ENCODE peak calls at places on chromosomes 2 and 18, in seven cellular contexts. H is chondrocyte, O is Calu3, R is AG04449, C is A549, J is cardiac muscle cell, F is choroid plexus epithelial cell. M is an unnamed sample.

GRCh38 chr2:47198985-47199451 is 43.9 kb upstream of the STPG4 start:
- DNase-seq in J (no peak), C (no peak), F (peak), H (no peak), R (peak), O (no peak), M (no peak)

GRCh38 chr2:226489765-226490164 is 309.9 kb downstream of the IRS1 start:
- DNase-seq in R (peak), J (no peak), F (peak), H (no peak), C (peak), O (no peak), M (peak)

GRCh38 chr18:2920027-2920426 is 73.2 kb downstream of the EMILIN2 start:
- DNase-seq in O (no peak), R (no peak), H (no peak), C (no peak), J (no peak), F (no peak), M (no peak)

GRCh38 chr18:57434536-57435494 is at the start of gene ONECUT2:
- DNase-seq in F (peak), C (peak), H (peak), J (peak), O (peak), R (peak), M (peak)

GRCh38 chr2:177254433-177255226 is 9.9 kb downstream of the NFE2L2 start:
- DNase-seq in R (no peak), F (peak), C (no peak), O (peak), H (no peak), J (peak), M (no peak)

GRCh38 chr18:79581911-79582310 is 97.7 kb upstream of the CTDP1 start:
- DNase-seq in C (no peak), J (no peak), F (no peak), H (peak), O (no peak), R (no peak), M (no peak)

GRCh38 chr18:41594582-41594981 is 360.5 kb upstream of the PIK3C3 start:
- DNase-seq in H (no peak), C (no peak), J (no peak), O (no peak), R (no peak), F (no peak), M (no peak)

GRCh38 chr2:232776435-232776834 is at the start of gene KCNJ13:
- DNase-seq in R (no peak), F (peak), O (peak), C (no peak), J (no peak), H (no peak), M (no peak)

GRCh38 chr18:66511810-66512209 is 92.1 kb downstream of the CDH19 start:
- DNase-seq in H (no peak), R (no peak), F (peak), C (no peak), O (peak), J (no peak), M (no peak)

GRCh38 chr2:191501390-191502168 is 176.4 kb upstream of the NABP1 start:
- DNase-seq in J (peak), F (peak), C (peak), H (no peak), O (no peak), R (no peak), M (no peak)

GRCh38 chr18:48065601-48065995 is 135.1 kb upstream of the SMAD2 start:
- DNase-seq in O (no peak), C (no peak), J (no peak), F (no peak), R (no peak), H (no peak), M (no peak)

GRCh38 chr18:68623342-68623741 is 91.6 kb downstream of the TMX3 start:
- DNase-seq in R (peak), J (peak), C (peak), O (peak), F (peak), H (no peak), M (peak)

GRCh38 chr18:56574827-56575226 is 63.6 kb downstream of the TXNL1 start:
- DNase-seq in O (no peak), J (no peak), H (no peak), F (peak), C (no peak), R (no peak), M (no peak)

GRCh38 chr18:45752681-45753080 is 28.7 kb downstream of the SLC14A1 start:
- DNase-seq in C (no peak), H (no peak), R (no peak), O (no peak), F (no peak), J (no peak), M (no peak)

GRCh38 chr2:48940606-48941005 is 185.1 kb upstream of the LHCGR start:
- DNase-seq in H (no peak), O (no peak), F (peak), R (no peak), C (no peak), J (no peak), M (no peak)

GRCh38 chr18:79241755-79242154 is 154.0 kb upstream of the NFATC1 start:
- DNase-seq in F (no peak), C (no peak), J (peak), H (no peak), O (no peak), R (no peak), M (no peak)

GRCh38 chr2:196166876-196167275 is 4.5 kb downstream of the STK17B start:
- DNase-seq in F (peak), J (no peak), H (no peak), O (no peak), R (peak), C (no peak), M (no peak)

GRCh38 chr2:175010848-175011254 is 5.7 kb upstream of the CHN1 start:
- DNase-seq in H (no peak), F (no peak), C (no peak), R (no peak), O (no peak), J (peak), M (no peak)

GRCh38 chr2:20624156-20624883 is 26.6 kb downstream of the HS1BP3 start:
- DNase-seq in R (no peak), J (no peak), O (no peak), F (no peak), H (peak), C (no peak), M (no peak)

GRCh38 chr2:72153924-72154323 is 6.3 kb upstream of the CYP26B1 start:
- DNase-seq in H (no peak), C (no peak), O (no peak), R (no peak), J (no peak), F (no peak), M (no peak)

GRCh38 chr2:170177950-170178781 is at the start of gene MYO3B:
- DNase-seq in R (no peak), O (no peak), C (no peak), H (no peak), J (no peak), F (peak), M (no peak)

GRCh38 chr2:156800781-156801366 is 364.7 kb downstream of the GPD2 start:
- DNase-seq in O (no peak), C (no peak), H (no peak), J (no peak), F (peak), R (no peak), M (no peak)

GRCh38 chr2:98537390-98537972 is 70.8 kb downstream of the COA5 start:
- DNase-seq in C (no peak), J (no peak), R (no peak), F (no peak), H (no peak), O (no peak), M (no peak)

GRCh38 chr2:29293830-29294438 is 178.7 kb downstream of the CLIP4 start:
- DNase-seq in J (peak), R (no peak), C (peak), O (peak), H (no peak), F (peak), M (peak)

GRCh38 chr18:73944715-73945114 is 202.9 kb downstream of the FBXO15 start:
- DNase-seq in R (no peak), C (no peak), J (no peak), O (no peak), F (no peak), H (no peak), M (no peak)

GRCh38 chr2:85134255-85135065 is 1.3 kb downstream of the TCF7L1 start:
- DNase-seq in O (no peak), J (peak), C (no peak), H (no peak), R (no peak), F (peak), M (peak)

GRCh38 chr18:28588884-28589549 is 412.1 kb upstream of the CDH2 start:
- DNase-seq in R (no peak), H (no peak), J (no peak), F (peak), O (no peak), C (no peak), M (no peak)

GRCh38 chr2:218984239-218985020 is 554 bp downstream of the FEV start:
- DNase-seq in H (peak), F (no peak), C (no peak), R (no peak), O (no peak), J (no peak), M (peak)

GRCh38 chr2:239853121-239853520 is 172.0 kb downstream of the NDUFA10 start:
- DNase-seq in J (no peak), H (no peak), C (no peak), O (no peak), F (no peak), R (no peak), M (no peak)

GRCh38 chr18:36035253-36035652 is 32.1 kb downstream of the RPRD1A start:
- DNase-seq in R (no peak), C (no peak), O (no peak), F (no peak), H (no peak), J (no peak), M (no peak)

GRCh38 chr18:37364237-37364636 is 201.4 kb downstream of the CELF4 start:
- DNase-seq in R (no peak), C (no peak), F (no peak), O (no peak), H (no peak), J (peak), M (no peak)

GRCh38 chr2:169038338-169038757 is 7.2 kb upstream of the ABCB11 start:
- DNase-seq in C (peak), F (peak), J (no peak), H (no peak), R (no peak), O (peak), M (peak)

GRCh38 chr2:39875182-39875913 is 96.3 kb upstream of the THUMPD2 start:
- DNase-seq in H (no peak), F (peak), J (no peak), O (no peak), C (peak), R (peak), M (no peak)

GRCh38 chr2:42963452-42964068 is 171.2 kb upstream of the HAAO start:
- DNase-seq in C (no peak), R (no peak), J (no peak), F (no peak), O (no peak), H (no peak), M (no peak)

GRCh38 chr18:27696148-27696547 is 480.8 kb downstream of the CDH2 start:
- DNase-seq in C (no peak), O (no peak), J (no peak), H (no peak), R (no peak), F (no peak), M (no peak)

GRCh38 chr2:38748391-38748790 is 2.8 kb downstream of the SRSF7 start:
- DNase-seq in F (no peak), O (no peak), R (no peak), J (no peak), H (no peak), C (no peak), M (no peak)

GRCh38 chr2:204886713-204887112 is 341.4 kb downstream of the PARD3B start:
- DNase-seq in H (no peak), O (no peak), R (no peak), J (peak), C (no peak), F (no peak), M (no peak)

GRCh38 chr2:204880928-204881327 is 335.7 kb downstream of the PARD3B start:
- DNase-seq in R (no peak), H (no peak), F (no peak), J (no peak), O (no peak), C (no peak), M (no peak)

GRCh38 chr2:204881519-204882111 is 336.3 kb downstream of the PARD3B start:
- DNase-seq in R (no peak), O (no peak), H (no peak), C (no peak), J (no peak), F (no peak), M (no peak)

GRCh38 chr2:204888222-204888621 is 342.9 kb downstream of the PARD3B start:
- DNase-seq in C (no peak), R (no peak), F (no peak), O (no peak), H (no peak), J (no peak), M (no peak)

GRCh38 chr2:204885747-204886146 is 340.5 kb downstream of the PARD3B start:
- DNase-seq in C (no peak), F (peak), R (no peak), O (peak), J (peak), H (no peak), M (no peak)
- TF ChIP-seq CTCF in C (no peak), F (peak), R (no peak), O (no peak), J (no peak), H (peak), M (peak)

GRCh38 chr18:50060822-50061221 is 134.1 kb downstream of the MYO5B start:
- DNase-seq in C (no peak), F (no peak), O (no peak), R (no peak), H (no peak), J (no peak), M (no peak)

GRCh38 chr18:50057009-50057408 is 137.9 kb downstream of the MYO5B start:
- DNase-seq in R (no peak), O (no peak), C (no peak), J (no peak), F (no peak), H (no peak), M (no peak)

GRCh38 chr18:50055474-50055873 is 139.5 kb downstream of the MYO5B start:
- DNase-seq in C (no peak), R (no peak), F (no peak), H (no peak), J (no peak), O (no peak), M (no peak)

GRCh38 chr18:50056185-50056584 is 138.8 kb downstream of the MYO5B start:
- DNase-seq in R (no peak), H (no peak), F (no peak), O (no peak), J (no peak), C (no peak), M (no peak)

DNA sequence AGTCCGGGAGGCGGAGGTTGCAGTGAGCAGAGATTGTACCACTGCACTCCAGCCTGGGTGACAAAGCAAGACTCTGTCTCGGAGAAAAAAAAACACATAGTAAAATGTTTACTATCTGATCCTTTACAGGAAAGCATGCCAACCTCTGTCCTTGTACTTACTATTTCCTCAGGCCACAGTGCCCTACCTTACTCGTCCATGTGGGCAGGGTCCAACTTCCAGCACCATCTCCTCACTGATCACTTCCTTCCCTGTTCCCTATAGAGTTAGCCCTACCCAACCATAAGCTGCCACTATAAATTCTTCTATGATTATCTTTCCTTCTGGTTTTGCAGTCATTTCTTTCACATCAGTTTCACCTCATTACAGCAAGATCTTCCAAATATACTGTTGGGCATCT is 136.2 kb downstream of the MYO5B start:
- DNase-seq in H (no peak), J (no peak), C (no peak), O (no peak), F (no peak), R (no peak), M (no peak)
- TF ChIP-seq CTCF in H (no peak), J (no peak), C (no peak), O (no peak), F (no peak), R (no peak), M (no peak)

DNA sequence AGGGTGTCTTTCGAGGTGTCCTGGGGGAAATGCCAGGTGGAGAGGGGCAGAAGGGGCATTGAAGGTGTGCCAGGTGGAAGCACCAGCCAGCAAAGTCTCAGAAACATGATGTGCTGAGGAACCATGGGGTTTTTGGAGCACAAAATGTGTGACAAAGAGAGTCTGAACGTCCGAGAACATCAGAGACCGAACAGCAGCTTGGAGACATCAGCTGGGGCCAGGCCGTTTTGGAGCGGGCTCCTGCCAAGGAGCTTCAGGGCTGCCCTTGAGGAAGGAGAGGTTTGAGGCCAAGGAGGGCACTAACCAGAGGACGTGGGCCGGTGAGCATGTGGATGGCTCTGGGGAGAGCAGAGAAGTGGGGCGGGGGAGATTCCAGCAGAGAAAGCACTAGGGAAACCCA is 5.3 kb upstream of the MBP start:
- DNase-seq in R (no peak), J (no peak), O (no peak), H (no peak), C (no peak), F (no peak), M (no peak)
- TF ChIP-seq CTCF in R (no peak), J (no peak), O (no peak), H (no peak), C (no peak), F (no peak), M (no peak)

DNA sequence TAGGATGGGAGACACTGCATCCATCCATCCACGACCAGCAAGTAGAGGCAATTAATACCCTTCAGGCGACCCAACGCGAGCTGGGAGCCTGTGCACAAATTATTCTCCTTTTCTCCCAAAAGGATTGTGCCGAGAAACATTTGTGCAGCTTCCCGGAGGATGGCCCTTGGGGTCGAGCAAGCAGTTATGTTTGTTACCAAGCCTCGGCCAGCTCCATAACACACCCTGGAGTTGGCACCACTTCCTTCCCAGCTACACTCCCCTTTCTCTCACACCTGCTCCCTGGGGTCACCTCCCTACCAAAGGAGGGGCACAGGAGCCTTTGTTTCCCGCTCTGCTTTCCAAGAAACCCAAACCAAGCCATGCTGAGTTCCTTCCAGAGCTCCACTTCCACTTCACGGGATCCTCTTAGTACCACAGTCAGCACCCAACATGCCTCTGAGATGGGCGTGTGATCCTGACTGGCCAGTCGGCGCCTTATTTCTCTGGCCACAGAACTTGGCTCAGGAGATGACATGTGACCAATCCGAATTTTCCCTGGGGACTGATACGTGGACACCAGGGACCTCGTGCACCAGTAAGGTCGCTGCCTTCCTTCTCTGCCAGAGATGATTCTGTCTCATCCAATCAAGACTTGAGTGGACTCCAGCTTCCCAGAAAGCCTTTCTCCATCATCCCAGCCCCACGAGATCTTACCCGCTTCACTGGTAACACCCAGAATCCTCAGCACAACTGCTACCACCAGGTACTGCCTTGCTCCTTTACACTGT is 28.5 kb downstream of the GPR55 start:
- DNase-seq in R (no peak), O (no peak), C (no peak), J (no peak), H (no peak), F (no peak), M (no peak)
- TF ChIP-seq CTCF in R (no peak), O (no peak), C (no peak), J (no peak), H (no peak), F (no peak), M (no peak)

GRCh38 chr2:141900826-141901225 is 230.0 kb downstream of the LRP1B start:
- DNase-seq in R (no peak), O (no peak), H (no peak), F (no peak), J (no peak), C (no peak), M (no peak)

GRCh38 chr2:141911485-141912066 is 219.2 kb downstream of the LRP1B start:
- DNase-seq in R (no peak), C (no peak), O (peak), F (peak), H (no peak), J (peak), M (no peak)

DNA sequence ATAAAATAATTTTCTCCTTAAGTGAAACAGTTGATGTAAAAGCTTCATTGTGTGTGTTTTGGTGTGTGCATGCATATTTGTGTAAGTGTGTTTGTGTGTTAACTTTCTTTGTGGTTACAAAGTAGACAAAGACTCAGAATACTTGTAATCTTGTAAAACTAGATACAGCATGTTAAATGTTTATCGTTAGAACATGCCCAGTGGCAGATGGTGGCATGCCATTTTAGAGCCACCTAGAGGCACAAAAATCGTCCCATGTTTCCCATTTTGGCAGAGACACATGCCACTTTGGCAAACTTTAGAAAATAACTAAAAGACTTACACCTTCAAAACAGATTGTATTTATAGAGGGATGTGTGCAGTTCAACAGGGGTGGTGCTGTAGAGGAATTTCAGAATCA is 224.1 kb downstream of the LRP1B start:
- DNase-seq in F (no peak), H (no peak), C (no peak), R (no peak), O (no peak), J (no peak), M (no peak)
- TF ChIP-seq CTCF in F (no peak), H (peak), C (no peak), R (no peak), O (peak), J (no peak), M (no peak)

DNA sequence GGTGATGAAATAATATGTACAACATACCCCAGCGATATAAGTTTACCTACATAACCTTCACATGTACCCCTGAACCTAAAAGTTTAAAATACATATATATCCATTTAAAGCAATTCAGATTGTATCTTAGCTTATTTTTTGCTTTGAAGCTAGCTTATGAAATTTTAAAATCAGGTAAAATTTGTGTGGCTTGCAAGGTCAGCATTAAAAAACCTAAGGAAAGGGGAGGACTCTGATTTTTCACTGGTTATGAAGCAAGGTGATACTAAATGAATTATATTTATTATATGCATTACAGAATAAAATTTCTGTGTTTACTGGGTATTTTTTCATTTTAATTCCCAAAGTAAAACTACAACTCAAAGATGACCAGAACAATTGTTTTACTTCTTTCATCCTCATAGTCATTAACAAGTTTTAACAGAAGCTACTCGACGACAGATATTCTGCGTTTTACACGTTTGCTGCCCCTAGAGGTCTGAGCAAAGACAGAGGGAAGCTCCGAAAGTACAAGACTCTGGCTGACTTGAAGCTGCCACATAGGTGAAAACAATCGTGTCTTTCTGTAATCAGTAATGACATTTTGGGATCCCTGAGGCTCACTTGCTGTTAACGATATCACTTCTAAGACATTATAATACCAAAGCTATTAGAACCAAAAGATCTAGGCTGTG is 17.1 kb downstream of the PKP4 start:
- DNase-seq in F (no peak), C (no peak), R (no peak), J (no peak), H (no peak), O (no peak), M (no peak)
- TF ChIP-seq CTCF in F (peak), C (no peak), R (no peak), J (no peak), H (peak), O (no peak), M (no peak)